ENCODE peak calls at places on chromosomes 16 and 17, in nine cellular contexts. One of them, this sample, is unnamed.
A peak's percentile ranks its signal among the peaks of the same experiment; 100 is the strongest.

GRCh38 chr17:40065771-40066510 is 3.2 kb downstream of the THRA start:
- DNase-seq in left lung: no peak
- DNase-seq in fibroblast of villous mesenchyme: no peak
- DNase-seq in GM20000: no peak
- DNase-seq in bronchial epithelial cell: no peak
- DNase-seq in lower leg skin: no peak
- DNase-seq in HFFc6: no peak
- DNase-seq in colonic mucosa: no peak
- DNase-seq in lower lobe of right lung: peak; percentile 37
- DNase-seq in this sample: no peak

GRCh38 chr17:81235822-81236740 is 2.8 kb downstream of the TEPSIN start:
- DNase-seq in lower lobe of right lung: no peak
- DNase-seq in lower leg skin: no peak
- DNase-seq in GM20000: no peak
- DNase-seq in colonic mucosa: no peak
- DNase-seq in HFFc6: no peak
- DNase-seq in left lung: no peak
- DNase-seq in bronchial epithelial cell: no peak
- DNase-seq in fibroblast of villous mesenchyme: no peak
- DNase-seq in this sample: no peak

GRCh38 chr17:74987909-74988711 is 678 bp downstream of the CDR2L start:
- DNase-seq in lower lobe of right lung: peak; percentile 84
- DNase-seq in bronchial epithelial cell: peak; percentile 39
- DNase-seq in HFFc6: peak; percentile 59
- DNase-seq in colonic mucosa: peak; percentile 79
- DNase-seq in GM20000: no peak
- DNase-seq in fibroblast of villous mesenchyme: peak; percentile 84
- DNase-seq in lower leg skin: peak; percentile 71
- DNase-seq in left lung: peak; percentile 84
- DNase-seq in this sample: peak; percentile 75

GRCh38 chr16:1614226-1615102 is 2.3 kb downstream of the CRAMP1 start:
- DNase-seq in left lung: no peak
- DNase-seq in fibroblast of villous mesenchyme: peak; percentile 50
- DNase-seq in lower leg skin: no peak
- DNase-seq in HFFc6: peak; percentile 15
- DNase-seq in colonic mucosa: peak; percentile 22
- DNase-seq in bronchial epithelial cell: no peak
- DNase-seq in lower lobe of right lung: no peak
- DNase-seq in GM20000: peak; percentile 78
- DNase-seq in this sample: no peak

GRCh38 chr16:53912155-53912554 is 208.2 kb downstream of the FTO start:
- DNase-seq in GM20000: peak; percentile 13
- DNase-seq in colonic mucosa: no peak
- DNase-seq in bronchial epithelial cell: peak; percentile 80
- DNase-seq in left lung: no peak
- DNase-seq in lower lobe of right lung: no peak
- DNase-seq in lower leg skin: no peak
- DNase-seq in HFFc6: no peak
- DNase-seq in fibroblast of villous mesenchyme: peak; percentile 49
- DNase-seq in this sample: no peak

GRCh38 chr17:4310349-4311060 is 46.7 kb upstream of the ANKFY1 start:
- DNase-seq in GM20000: no peak
- DNase-seq in left lung: no peak
- DNase-seq in lower lobe of right lung: no peak
- DNase-seq in fibroblast of villous mesenchyme: peak; percentile 24
- DNase-seq in colonic mucosa: no peak
- DNase-seq in lower leg skin: no peak
- DNase-seq in HFFc6: no peak
- DNase-seq in bronchial epithelial cell: no peak
- DNase-seq in this sample: no peak

GRCh38 chr17:61314368-61315078 is 85.1 kb upstream of the TBX2 start:
- DNase-seq in lower leg skin: peak; percentile 42
- DNase-seq in lower lobe of right lung: peak; percentile 54
- DNase-seq in HFFc6: no peak
- DNase-seq in left lung: peak; percentile 69
- DNase-seq in fibroblast of villous mesenchyme: peak; percentile 85
- DNase-seq in colonic mucosa: no peak
- DNase-seq in bronchial epithelial cell: peak; percentile 80
- DNase-seq in GM20000: no peak
- DNase-seq in this sample: no peak

GRCh38 chr17:4806770-4807533 is at the start of gene PLD2:
- DNase-seq in colonic mucosa: peak; percentile 93
- DNase-seq in fibroblast of villous mesenchyme: peak; percentile 73
- DNase-seq in lower leg skin: peak; percentile 76
- DNase-seq in lower lobe of right lung: peak; percentile 93
- DNase-seq in left lung: peak; percentile 90
- DNase-seq in GM20000: peak; percentile 100
- DNase-seq in bronchial epithelial cell: peak; percentile 69
- DNase-seq in HFFc6: peak; percentile 55
- DNase-seq in this sample: peak; percentile 56

GRCh38 chr16:57610611-57611010 is 17.8 kb upstream of the ADGRG1 start:
- DNase-seq in fibroblast of villous mesenchyme: no peak
- DNase-seq in bronchial epithelial cell: no peak
- DNase-seq in colonic mucosa: peak; percentile 13
- DNase-seq in GM20000: peak; percentile 20
- DNase-seq in HFFc6: no peak
- DNase-seq in lower lobe of right lung: no peak
- DNase-seq in lower leg skin: no peak
- DNase-seq in left lung: peak; percentile 3
- DNase-seq in this sample: no peak

GRCh38 chr17:8534498-8535188 is 95.9 kb downstream of the MYH10 start:
- DNase-seq in HFFc6: no peak
- DNase-seq in left lung: no peak
- DNase-seq in GM20000: no peak
- DNase-seq in colonic mucosa: no peak
- DNase-seq in lower leg skin: no peak
- DNase-seq in fibroblast of villous mesenchyme: no peak
- DNase-seq in lower lobe of right lung: no peak
- DNase-seq in bronchial epithelial cell: no peak
- DNase-seq in this sample: no peak

GRCh38 chr17:65230040-65230439 is 92.9 kb downstream of the RGS9 start:
- DNase-seq in HFFc6: no peak
- DNase-seq in bronchial epithelial cell: no peak
- DNase-seq in fibroblast of villous mesenchyme: no peak
- DNase-seq in left lung: no peak
- DNase-seq in GM20000: no peak
- DNase-seq in lower leg skin: no peak
- DNase-seq in colonic mucosa: no peak
- DNase-seq in lower lobe of right lung: no peak
- DNase-seq in this sample: no peak

GRCh38 chr17:44278006-44278405 is 10.1 kb upstream of the SLC4A1 start:
- DNase-seq in bronchial epithelial cell: no peak
- DNase-seq in fibroblast of villous mesenchyme: no peak
- DNase-seq in left lung: no peak
- DNase-seq in HFFc6: peak; percentile 25
- DNase-seq in GM20000: no peak
- DNase-seq in lower lobe of right lung: no peak
- DNase-seq in lower leg skin: no peak
- DNase-seq in colonic mucosa: no peak
- DNase-seq in this sample: no peak

GRCh38 chr17:79803421-79803996 is 6.6 kb upstream of the CBX8 start:
- DNase-seq in left lung: no peak
- DNase-seq in bronchial epithelial cell: no peak
- DNase-seq in lower leg skin: no peak
- DNase-seq in fibroblast of villous mesenchyme: no peak
- DNase-seq in HFFc6: no peak
- DNase-seq in GM20000: no peak
- DNase-seq in colonic mucosa: no peak
- DNase-seq in lower lobe of right lung: no peak
- DNase-seq in this sample: no peak

GRCh38 chr16:24452724-24453123 is 86.6 kb upstream of the RBBP6 start:
- DNase-seq in lower leg skin: no peak
- DNase-seq in colonic mucosa: no peak
- DNase-seq in left lung: no peak
- DNase-seq in lower lobe of right lung: no peak
- DNase-seq in fibroblast of villous mesenchyme: no peak
- DNase-seq in GM20000: no peak
- DNase-seq in bronchial epithelial cell: no peak
- DNase-seq in HFFc6: no peak
- DNase-seq in this sample: no peak

GRCh38 chr16:79047337-79047736 is 553.2 kb downstream of the MAF start:
- DNase-seq in GM20000: no peak
- DNase-seq in bronchial epithelial cell: peak; percentile 39
- DNase-seq in colonic mucosa: no peak
- DNase-seq in lower lobe of right lung: no peak
- DNase-seq in left lung: no peak
- DNase-seq in fibroblast of villous mesenchyme: no peak
- DNase-seq in HFFc6: no peak
- DNase-seq in lower leg skin: no peak
- DNase-seq in this sample: no peak

GRCh38 chr16:49015189-49015540 is 266.5 kb downstream of the CBLN1 start:
- DNase-seq in lower lobe of right lung: no peak
- DNase-seq in fibroblast of villous mesenchyme: no peak
- DNase-seq in left lung: no peak
- DNase-seq in GM20000: no peak
- DNase-seq in bronchial epithelial cell: no peak
- DNase-seq in lower leg skin: no peak
- DNase-seq in colonic mucosa: no peak
- DNase-seq in HFFc6: no peak
- DNase-seq in this sample: no peak

GRCh38 chr17:28878981-28879380 is 18.6 kb downstream of the FLOT2 start:
- DNase-seq in HFFc6: peak; percentile 30
- DNase-seq in lower lobe of right lung: no peak
- DNase-seq in fibroblast of villous mesenchyme: peak; percentile 63
- DNase-seq in colonic mucosa: peak; percentile 36
- DNase-seq in lower leg skin: no peak
- DNase-seq in GM20000: peak; percentile 56
- DNase-seq in bronchial epithelial cell: peak; percentile 59
- DNase-seq in left lung: no peak
- DNase-seq in this sample: no peak

GRCh38 chr17:10754109-10754508 is 24.3 kb upstream of the TMEM220 start:
- DNase-seq in lower lobe of right lung: no peak
- DNase-seq in left lung: no peak
- DNase-seq in colonic mucosa: peak; percentile 67
- DNase-seq in lower leg skin: no peak
- DNase-seq in bronchial epithelial cell: peak; percentile 10
- DNase-seq in fibroblast of villous mesenchyme: peak; percentile 28
- DNase-seq in GM20000: peak; percentile 40
- DNase-seq in HFFc6: no peak
- DNase-seq in this sample: no peak
- TF ChIP-seq CTCF in lower lobe of right lung: no peak
- TF ChIP-seq CTCF in left lung: no peak
- TF ChIP-seq CTCF in colonic mucosa: no peak
- TF ChIP-seq CTCF in lower leg skin: no peak
- TF ChIP-seq CTCF in bronchial epithelial cell: peak; percentile 28
- TF ChIP-seq CTCF in fibroblast of villous mesenchyme: peak; percentile 37
- TF ChIP-seq CTCF in GM20000: peak; percentile 26
- TF ChIP-seq CTCF in HFFc6: peak; percentile 68
- TF ChIP-seq CTCF in this sample: no peak

DNA sequence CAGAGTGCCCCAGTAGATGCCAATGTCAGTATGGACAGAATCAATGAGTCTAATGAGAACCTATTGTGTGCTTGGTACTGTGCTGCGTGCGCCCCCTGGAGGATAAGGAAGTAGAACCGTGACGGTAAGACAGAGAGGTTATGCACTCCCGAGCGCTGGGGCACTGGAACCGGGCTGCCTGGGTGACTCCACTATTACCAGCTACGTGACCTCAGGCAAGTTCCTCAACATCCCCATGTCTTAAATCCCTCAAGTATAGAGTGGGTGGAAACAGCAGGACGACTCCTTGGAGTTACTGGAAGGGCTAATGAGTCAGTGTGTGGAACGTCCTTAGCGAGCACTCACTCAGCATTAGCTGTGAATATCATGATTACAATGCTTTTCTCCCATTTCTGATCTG is 16.2 kb downstream of the CHST4 start:
- DNase-seq in fibroblast of villous mesenchyme: peak; percentile 31
- DNase-seq in left lung: peak; percentile 38
- DNase-seq in lower lobe of right lung: peak; percentile 59
- DNase-seq in colonic mucosa: peak; percentile 68
- DNase-seq in bronchial epithelial cell: peak; percentile 73
- DNase-seq in lower leg skin: no peak
- DNase-seq in HFFc6: no peak
- DNase-seq in GM20000: peak; percentile 61
- DNase-seq in this sample: peak; percentile 60
- TF ChIP-seq CTCF in fibroblast of villous mesenchyme: peak; percentile 59
- TF ChIP-seq CTCF in left lung: peak; percentile 49
- TF ChIP-seq CTCF in lower lobe of right lung: peak; percentile 51
- TF ChIP-seq CTCF in colonic mucosa: peak; percentile 22
- TF ChIP-seq CTCF in bronchial epithelial cell: peak; percentile 75
- TF ChIP-seq CTCF in lower leg skin: no peak
- TF ChIP-seq CTCF in HFFc6: peak; percentile 78
- TF ChIP-seq CTCF in GM20000: peak; percentile 73
- TF ChIP-seq CTCF in this sample: no peak

GRCh38 chr17:58614854-58615409 is 76.9 kb downstream of the TEX14 start:
- DNase-seq in left lung: no peak
- DNase-seq in lower leg skin: no peak
- DNase-seq in fibroblast of villous mesenchyme: no peak
- DNase-seq in GM20000: no peak
- DNase-seq in lower lobe of right lung: no peak
- DNase-seq in colonic mucosa: no peak
- DNase-seq in bronchial epithelial cell: no peak
- DNase-seq in HFFc6: no peak
- DNase-seq in this sample: no peak
- TF ChIP-seq CTCF in left lung: no peak
- TF ChIP-seq CTCF in lower leg skin: no peak
- TF ChIP-seq CTCF in fibroblast of villous mesenchyme: no peak
- TF ChIP-seq CTCF in GM20000: no peak
- TF ChIP-seq CTCF in lower lobe of right lung: no peak
- TF ChIP-seq CTCF in colonic mucosa: no peak
- TF ChIP-seq CTCF in bronchial epithelial cell: no peak
- TF ChIP-seq CTCF in HFFc6: no peak
- TF ChIP-seq CTCF in this sample: no peak

DNA sequence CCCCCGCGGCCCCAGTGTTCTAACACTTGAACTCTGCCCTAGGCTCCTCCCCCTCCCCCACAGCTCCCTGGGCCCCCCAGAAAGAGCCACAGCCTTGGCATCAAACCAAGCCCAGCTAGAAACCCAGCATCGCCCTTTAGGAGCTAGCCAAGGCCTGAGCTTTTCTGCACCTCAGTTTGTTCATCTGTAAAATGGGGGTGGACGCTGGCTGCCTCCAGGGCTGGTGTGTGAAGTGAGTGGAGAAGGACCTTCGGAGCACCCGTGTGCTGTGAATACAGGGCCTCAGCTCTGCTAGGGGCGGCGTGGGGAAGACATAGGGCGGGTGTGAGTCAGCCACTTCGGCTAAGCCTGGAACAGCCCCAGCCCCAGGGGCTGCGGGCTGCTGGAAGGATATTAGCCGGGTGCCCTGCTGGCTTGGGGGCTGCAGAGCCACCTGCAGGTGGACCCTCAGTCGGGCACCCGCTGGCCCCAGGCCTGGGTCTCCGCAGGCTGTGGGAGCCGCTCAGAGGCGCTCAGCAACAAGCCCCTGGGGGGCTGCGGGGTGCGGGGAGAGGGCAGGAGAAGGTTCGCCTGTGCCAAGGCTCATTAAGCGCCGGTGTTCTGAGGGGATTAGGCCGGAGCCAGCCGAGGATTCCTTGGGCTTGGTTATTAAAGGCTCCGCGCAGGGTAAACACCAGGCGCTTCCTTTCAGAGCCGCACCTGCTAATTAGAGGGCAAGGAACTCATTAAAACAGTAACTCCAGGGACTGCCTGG is 217.0 kb upstream of the CIBAR2 start:
- DNase-seq in HFFc6: no peak
- DNase-seq in colonic mucosa: peak; percentile 73
- DNase-seq in lower leg skin: no peak
- DNase-seq in fibroblast of villous mesenchyme: no peak
- DNase-seq in bronchial epithelial cell: no peak
- DNase-seq in left lung: no peak
- DNase-seq in lower lobe of right lung: no peak
- DNase-seq in GM20000: no peak
- DNase-seq in this sample: no peak
- TF ChIP-seq CTCF in HFFc6: no peak
- TF ChIP-seq CTCF in colonic mucosa: no peak
- TF ChIP-seq CTCF in lower leg skin: no peak
- TF ChIP-seq CTCF in fibroblast of villous mesenchyme: no peak
- TF ChIP-seq CTCF in bronchial epithelial cell: no peak
- TF ChIP-seq CTCF in left lung: no peak
- TF ChIP-seq CTCF in lower lobe of right lung: no peak
- TF ChIP-seq CTCF in GM20000: no peak
- TF ChIP-seq CTCF in this sample: no peak

GRCh38 chr16:12379318-12379717 is 402.8 kb downstream of the SNX29 start:
- DNase-seq in colonic mucosa: no peak
- DNase-seq in lower lobe of right lung: no peak
- DNase-seq in fibroblast of villous mesenchyme: no peak
- DNase-seq in left lung: no peak
- DNase-seq in lower leg skin: no peak
- DNase-seq in bronchial epithelial cell: no peak
- DNase-seq in GM20000: no peak
- DNase-seq in HFFc6: no peak
- DNase-seq in this sample: no peak
- TF ChIP-seq CTCF in colonic mucosa: no peak
- TF ChIP-seq CTCF in lower lobe of right lung: no peak
- TF ChIP-seq CTCF in fibroblast of villous mesenchyme: no peak
- TF ChIP-seq CTCF in left lung: no peak
- TF ChIP-seq CTCF in lower leg skin: no peak
- TF ChIP-seq CTCF in bronchial epithelial cell: no peak
- TF ChIP-seq CTCF in GM20000: no peak
- TF ChIP-seq CTCF in HFFc6: no peak
- TF ChIP-seq CTCF in this sample: no peak

This sample was measured in omental fat pad.